ENCODE peak calls at places on chromosome 5, in nine cellular contexts. I, C, Z, Y, V, O, Q, P and L are unnamed samples.

GRCh38 chr5:75460947-75461346 is 50.5 kb downstream of the CERT1 start:
- DNase-seq in V (peak; percentile 12), Y (no peak), P (no peak), Z (no peak), O (no peak), I (no peak), C (no peak), Q (no peak), L (peak; percentile 14)

GRCh38 chr5:168513861-168514428 is 15.2 kb upstream of the FBLL1 start:
- DNase-seq in O (no peak), Y (no peak), Z (no peak), V (no peak), P (no peak), Q (no peak), C (no peak), I (no peak), L (no peak)

GRCh38 chr5:139774980-139775654 is 20.5 kb upstream of the PSD2 start:
- DNase-seq in Y (peak; percentile 86), O (peak; percentile 90), C (peak; percentile 47), P (peak; percentile 90), Q (peak; percentile 57), V (peak; percentile 87), Z (peak; percentile 29), I (peak; percentile 36), L (peak; percentile 85)

GRCh38 chr5:125708583-125708982 is 714.6 kb upstream of the GRAMD2B start:
- DNase-seq in Q (no peak), C (no peak), O (no peak), P (no peak), Y (no peak), Z (no peak), V (no peak), I (no peak), L (no peak)

GRCh38 chr5:96483878-96484277 is 50.8 kb upstream of the PCSK1 start:
- DNase-seq in Y (no peak), C (peak; percentile 69), P (no peak), V (no peak), I (no peak), Q (peak; percentile 53), Z (peak; percentile 69), O (no peak), L (peak; percentile 6)

GRCh38 chr5:85647349-85648127 is 970.2 kb upstream of the COX7C start:
- DNase-seq in Z (no peak), O (no peak), Q (no peak), P (no peak), I (no peak), Y (no peak), V (no peak), C (no peak), L (no peak)

GRCh38 chr5:149001154-149001553 is 61.7 kb downstream of the SH3TC2 start:
- DNase-seq in C (peak; percentile 58), P (no peak), Y (no peak), V (no peak), Z (peak; percentile 47), Q (no peak), O (no peak), I (no peak), L (no peak)

GRCh38 chr5:100694100-100694499 is 158.9 kb downstream of the FAM174A start:
- DNase-seq in O (no peak), Z (no peak), C (no peak), P (no peak), V (no peak), Y (no peak), Q (no peak), I (no peak), L (no peak)

GRCh38 chr5:67992919-67993318 is 222.6 kb upstream of the PIK3R1 start:
- DNase-seq in P (no peak), Q (peak; percentile 63), C (peak; percentile 69), Y (no peak), V (no peak), O (no peak), I (no peak), Z (peak; percentile 35), L (no peak)

GRCh38 chr5:11483630-11484029 is 420.6 kb downstream of the CTNND2 start:
- DNase-seq in C (no peak), Z (no peak), V (no peak), Q (no peak), Y (no peak), I (no peak), P (no peak), O (no peak), L (no peak)

GRCh38 chr5:157603333-157604190 is 28.0 kb upstream of the ADAM19 start:
- DNase-seq in P (no peak), Z (peak; percentile 84), I (no peak), V (no peak), Q (peak; percentile 82), Y (no peak), O (no peak), C (peak; percentile 88), L (no peak)

GRCh38 chr5:59721741-59722140 is 171.8 kb downstream of the PDE4D start:
- DNase-seq in P (no peak), C (no peak), Q (no peak), I (no peak), Z (no peak), Y (no peak), O (no peak), V (no peak), L (no peak)

GRCh38 chr5:172630082-172630481 is 11.0 kb upstream of the NEURL1B start:
- DNase-seq in Z (no peak), P (no peak), O (no peak), V (no peak), C (no peak), Y (no peak), I (no peak), Q (no peak), L (no peak)

GRCh38 chr5:123755587-123756324 is 243.8 kb downstream of the CSNK1G3 start:
- DNase-seq in V (no peak), Z (peak; percentile 59), Y (no peak), C (peak; percentile 62), O (no peak), Q (peak; percentile 70), P (no peak), I (no peak), L (no peak)

GRCh38 chr5:30959238-30959637 is 234.2 kb upstream of the CDH6 start:
- DNase-seq in I (no peak), Y (no peak), Q (no peak), Z (no peak), O (no peak), C (no peak), V (no peak), P (no peak), L (no peak)

GRCh38 chr5:11906495-11906894 is 2.2 kb upstream of the CTNND2 start:
- DNase-seq in V (no peak), C (no peak), Z (no peak), P (no peak), Q (no peak), I (no peak), Y (no peak), O (no peak), L (no peak)

GRCh38 chr5:133163839-133164238 is 112.0 kb downstream of the HSPA4 start:
- DNase-seq in O (no peak), P (no peak), I (no peak), V (no peak), Q (no peak), C (no peak), Y (no peak), Z (no peak), L (no peak)
- TF ChIP-seq CTCF in O (no peak), P (no peak), I (no peak), V (no peak), Q (no peak), C (no peak), Y (no peak), Z (no peak), L (no peak)

GRCh38 chr5:32476891-32477290 is 32.4 kb upstream of the ZFR start:
- DNase-seq in Q (no peak), O (no peak), C (no peak), Z (no peak), Y (no peak), V (no peak), I (no peak), P (no peak), L (no peak)

GRCh38 chr5:32475338-32476097 is 31.0 kb upstream of the ZFR start:
- DNase-seq in V (no peak), Y (no peak), P (no peak), Z (no peak), I (no peak), C (no peak), Q (no peak), O (no peak), L (no peak)

GRCh38 chr5:32474201-32474854 is 29.8 kb upstream of the ZFR start:
- DNase-seq in Q (no peak), Z (no peak), V (no peak), Y (no peak), I (no peak), C (no peak), O (no peak), P (no peak), L (no peak)

GRCh38 chr5:32473072-32473471 is 28.5 kb upstream of the ZFR start:
- DNase-seq in Z (no peak), P (no peak), I (no peak), Q (no peak), V (no peak), Y (no peak), C (no peak), O (no peak), L (no peak)

DNA sequence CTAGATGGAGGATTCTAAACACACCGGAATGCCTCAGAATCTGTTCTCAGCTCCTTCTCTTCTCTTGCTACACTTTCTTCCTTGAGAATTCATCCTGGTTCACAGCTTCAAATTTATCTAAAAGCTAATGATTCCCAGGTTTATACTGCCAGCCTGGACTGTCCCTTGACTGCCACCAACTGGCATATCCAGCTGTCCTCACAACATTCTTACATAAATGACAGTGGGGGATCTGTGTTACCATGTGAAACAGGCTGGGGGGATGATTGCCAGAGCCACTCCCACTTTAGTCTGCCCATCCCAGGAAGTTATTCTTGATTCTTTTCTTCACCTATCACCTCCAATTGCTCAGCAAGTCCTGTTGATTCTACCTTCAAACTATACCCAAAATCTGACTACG is 27.2 kb upstream of the ZFR start:
- DNase-seq in V (no peak), Q (no peak), C (no peak), O (no peak), Y (no peak), I (no peak), P (no peak), Z (no peak), L (no peak)
- TF ChIP-seq CTCF in V (peak; percentile 7), Q (no peak), C (no peak), O (no peak), Y (no peak), I (no peak), P (no peak), Z (no peak), L (no peak)

DNA sequence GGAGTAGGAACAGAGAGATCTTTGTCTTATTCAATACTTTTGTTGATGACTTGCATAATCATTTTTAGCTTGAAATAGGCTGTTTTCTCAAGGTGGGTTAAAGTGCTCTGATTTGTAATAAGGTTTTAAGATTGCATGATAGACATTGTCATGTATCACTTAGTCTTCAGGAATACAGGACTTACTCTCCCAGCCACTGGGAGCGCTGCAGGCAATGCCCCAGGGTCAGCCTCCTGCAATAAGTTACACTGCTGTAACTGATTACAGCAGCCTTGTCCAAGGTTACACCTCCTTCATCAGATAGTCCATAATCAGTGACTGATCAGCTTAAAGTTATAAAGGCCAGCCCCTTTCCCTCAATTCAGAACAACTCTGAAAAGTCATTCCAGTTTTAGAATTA is 218.6 kb downstream of the ESM1 start:
- DNase-seq in V (no peak), Q (no peak), O (no peak), Y (no peak), I (no peak), C (no peak), P (no peak), Z (no peak), L (no peak)
- TF ChIP-seq CTCF in V (no peak), Q (no peak), O (no peak), Y (no peak), I (no peak), C (peak; percentile 9), P (no peak), Z (no peak), L (no peak)

GRCh38 chr5:61362796-61363364 is 30.8 kb downstream of the ZSWIM6 start:
- DNase-seq in Q (peak; percentile 44), V (no peak), O (no peak), I (no peak), Z (peak; percentile 14), Y (no peak), P (no peak), C (peak; percentile 38), L (no peak)
- TF ChIP-seq CTCF in Q (peak; percentile 24), V (peak; percentile 11), O (no peak), I (no peak), Z (peak; percentile 27), Y (no peak), P (no peak), C (peak; percentile 49), L (no peak)